ENCODE peak calls at places on chromosomes 4 and X, in seven cellular contexts. One of them, this sample, is unnamed.

GRCh38 chr4:150591284-150591874 is 9.4 kb downstream of the MAB21L2 start:
- DNase-seq in psoas muscle: no peak
- DNase-seq in PC-9: no peak
- DNase-seq in esophagus muscularis mucosa: no peak
- DNase-seq in IMR-90: no peak
- DNase-seq in lower lobe of right lung: no peak
- DNase-seq in cardiac muscle cell: peak
- DNase-seq in this sample: no peak

GRCh38 chr4:179867300-179867878 is 2375.8 kb upstream of the TENM3 start:
- DNase-seq in IMR-90: peak
- DNase-seq in psoas muscle: no peak
- DNase-seq in esophagus muscularis mucosa: no peak
- DNase-seq in PC-9: peak
- DNase-seq in cardiac muscle cell: peak
- DNase-seq in lower lobe of right lung: peak
- DNase-seq in this sample: no peak

GRCh38 chr4:1285151-1285789 is 4.4 kb upstream of the MAEA start:
- DNase-seq in PC-9: no peak
- DNase-seq in lower lobe of right lung: no peak
- DNase-seq in esophagus muscularis mucosa: no peak
- DNase-seq in psoas muscle: no peak
- DNase-seq in cardiac muscle cell: no peak
- DNase-seq in IMR-90: no peak
- DNase-seq in this sample: no peak

GRCh38 chrX:130049821-130050220 is 60.5 kb downstream of the ELF4 start:
- DNase-seq in PC-9: no peak
- DNase-seq in IMR-90: no peak
- DNase-seq in psoas muscle: peak
- DNase-seq in lower lobe of right lung: no peak
- DNase-seq in cardiac muscle cell: no peak
- DNase-seq in esophagus muscularis mucosa: no peak
- DNase-seq in this sample: no peak

GRCh38 chr4:84243685-84244084 is 255.4 kb downstream of the NKX6-1 start:
- DNase-seq in esophagus muscularis mucosa: no peak
- DNase-seq in lower lobe of right lung: no peak
- DNase-seq in IMR-90: no peak
- DNase-seq in psoas muscle: no peak
- DNase-seq in cardiac muscle cell: no peak
- DNase-seq in PC-9: no peak
- DNase-seq in this sample: no peak

GRCh38 chr4:38237139-38237538 is 276.9 kb downstream of the PTTG2 start:
- DNase-seq in esophagus muscularis mucosa: no peak
- DNase-seq in psoas muscle: no peak
- DNase-seq in IMR-90: peak
- DNase-seq in lower lobe of right lung: no peak
- DNase-seq in PC-9: peak
- DNase-seq in cardiac muscle cell: no peak
- DNase-seq in this sample: no peak

GRCh38 chr4:165131247-165131832 is 18.7 kb upstream of the TMEM192 start:
- DNase-seq in PC-9: peak
- DNase-seq in psoas muscle: no peak
- DNase-seq in esophagus muscularis mucosa: peak
- DNase-seq in cardiac muscle cell: peak
- DNase-seq in lower lobe of right lung: no peak
- DNase-seq in IMR-90: peak
- DNase-seq in this sample: peak

GRCh38 chr4:16192067-16192466 is 34.2 kb downstream of the TAPT1 start:
- DNase-seq in esophagus muscularis mucosa: no peak
- DNase-seq in psoas muscle: no peak
- DNase-seq in IMR-90: no peak
- DNase-seq in cardiac muscle cell: no peak
- DNase-seq in PC-9: no peak
- DNase-seq in lower lobe of right lung: no peak
- DNase-seq in this sample: no peak

GRCh38 chr4:112515278-112516075 is 503 bp downstream of the NEUROG2 start:
- DNase-seq in PC-9: peak
- DNase-seq in psoas muscle: no peak
- DNase-seq in lower lobe of right lung: no peak
- DNase-seq in IMR-90: no peak
- DNase-seq in cardiac muscle cell: peak
- DNase-seq in esophagus muscularis mucosa: no peak
- DNase-seq in this sample: no peak

GRCh38 chr4:2647403-2648158 is 108.6 kb downstream of the TNIP2 start:
- DNase-seq in esophagus muscularis mucosa: no peak
- DNase-seq in cardiac muscle cell: no peak
- DNase-seq in psoas muscle: no peak
- DNase-seq in lower lobe of right lung: peak
- DNase-seq in IMR-90: no peak
- DNase-seq in PC-9: no peak
- DNase-seq in this sample: no peak

GRCh38 chrX:129523076-129524055 is at the start of gene SMARCA1:
- DNase-seq in lower lobe of right lung: peak
- DNase-seq in cardiac muscle cell: peak
- DNase-seq in psoas muscle: peak
- DNase-seq in PC-9: peak
- DNase-seq in esophagus muscularis mucosa: no peak
- DNase-seq in IMR-90: peak
- DNase-seq in this sample: peak

GRCh38 chr4:24657768-24658617 is 73.6 kb upstream of the DHX15 start:
- DNase-seq in lower lobe of right lung: peak
- DNase-seq in esophagus muscularis mucosa: no peak
- DNase-seq in IMR-90: peak
- DNase-seq in psoas muscle: no peak
- DNase-seq in PC-9: peak
- DNase-seq in cardiac muscle cell: no peak
- DNase-seq in this sample: peak

GRCh38 chrX:90026730-90027129 is 105.0 kb downstream of the TGIF2LX start:
- DNase-seq in lower lobe of right lung: no peak
- DNase-seq in IMR-90: no peak
- DNase-seq in esophagus muscularis mucosa: no peak
- DNase-seq in psoas muscle: no peak
- DNase-seq in PC-9: no peak
- DNase-seq in cardiac muscle cell: no peak
- DNase-seq in this sample: no peak

GRCh38 chr4:37453004-37453360 is 208.4 kb downstream of the NWD2 start:
- DNase-seq in esophagus muscularis mucosa: no peak
- DNase-seq in psoas muscle: no peak
- DNase-seq in IMR-90: peak
- DNase-seq in cardiac muscle cell: peak
- DNase-seq in PC-9: peak
- DNase-seq in lower lobe of right lung: no peak
- DNase-seq in this sample: no peak

GRCh38 chr4:158203929-158204328 is 6.4 kb upstream of the TMEM144 start:
- DNase-seq in esophagus muscularis mucosa: no peak
- DNase-seq in psoas muscle: no peak
- DNase-seq in cardiac muscle cell: no peak
- DNase-seq in IMR-90: no peak
- DNase-seq in PC-9: no peak
- DNase-seq in lower lobe of right lung: no peak
- DNase-seq in this sample: no peak

GRCh38 chrX:85499400-85499799 is 119.9 kb upstream of the POF1B start:
- DNase-seq in IMR-90: no peak
- DNase-seq in psoas muscle: no peak
- DNase-seq in cardiac muscle cell: no peak
- DNase-seq in PC-9: no peak
- DNase-seq in lower lobe of right lung: no peak
- DNase-seq in esophagus muscularis mucosa: no peak
- DNase-seq in this sample: no peak

GRCh38 chr4:72205831-72206230 is 174.0 kb downstream of the NPFFR2 start:
- DNase-seq in cardiac muscle cell: no peak
- DNase-seq in psoas muscle: no peak
- DNase-seq in PC-9: peak
- DNase-seq in esophagus muscularis mucosa: no peak
- DNase-seq in lower lobe of right lung: no peak
- DNase-seq in IMR-90: no peak
- DNase-seq in this sample: no peak

GRCh38 chr4:76208005-76208765 is 5.4 kb downstream of the SCARB2 start:
- DNase-seq in lower lobe of right lung: peak
- DNase-seq in esophagus muscularis mucosa: peak
- DNase-seq in IMR-90: peak
- DNase-seq in cardiac muscle cell: no peak
- DNase-seq in psoas muscle: peak
- DNase-seq in PC-9: peak
- DNase-seq in this sample: peak

GRCh38 chr4:77219266-77219665 is 62.3 kb downstream of the CCNG2 start:
- DNase-seq in cardiac muscle cell: no peak
- DNase-seq in psoas muscle: no peak
- DNase-seq in lower lobe of right lung: no peak
- DNase-seq in PC-9: no peak
- DNase-seq in esophagus muscularis mucosa: no peak
- DNase-seq in IMR-90: no peak
- DNase-seq in this sample: no peak
- H3K27ac ChIP-seq in cardiac muscle cell: no peak
- H3K27ac ChIP-seq in psoas muscle: no peak
- H3K27ac ChIP-seq in lower lobe of right lung: no peak
- H3K27ac ChIP-seq in PC-9: no peak
- H3K27ac ChIP-seq in esophagus muscularis mucosa: no peak
- H3K27ac ChIP-seq in IMR-90: no peak
- H3K27ac ChIP-seq in this sample: no peak

GRCh38 chr4:47532658-47533057 is 47.6 kb downstream of the ATP10D start:
- DNase-seq in PC-9: no peak
- DNase-seq in lower lobe of right lung: no peak
- DNase-seq in esophagus muscularis mucosa: no peak
- DNase-seq in cardiac muscle cell: no peak
- DNase-seq in IMR-90: no peak
- DNase-seq in psoas muscle: no peak
- DNase-seq in this sample: no peak
- H3K27ac ChIP-seq in PC-9: peak
- H3K27ac ChIP-seq in lower lobe of right lung: peak
- H3K27ac ChIP-seq in esophagus muscularis mucosa: peak
- H3K27ac ChIP-seq in cardiac muscle cell: no peak
- H3K27ac ChIP-seq in IMR-90: no peak
- H3K27ac ChIP-seq in psoas muscle: no peak
- H3K27ac ChIP-seq in this sample: no peak

GRCh38 chr4:54061067-54061466 is 3.3 kb downstream of the CHIC2 start:
- DNase-seq in IMR-90: no peak
- DNase-seq in esophagus muscularis mucosa: no peak
- DNase-seq in lower lobe of right lung: no peak
- DNase-seq in PC-9: no peak
- DNase-seq in psoas muscle: no peak
- DNase-seq in cardiac muscle cell: no peak
- DNase-seq in this sample: no peak

GRCh38 chr4:54055494-54055893 is 8.9 kb downstream of the CHIC2 start:
- DNase-seq in psoas muscle: no peak
- DNase-seq in PC-9: no peak
- DNase-seq in esophagus muscularis mucosa: no peak
- DNase-seq in cardiac muscle cell: no peak
- DNase-seq in IMR-90: no peak
- DNase-seq in lower lobe of right lung: no peak
- DNase-seq in this sample: no peak

GRCh38 chr4:54056360-54056759 is 8.0 kb downstream of the CHIC2 start:
- DNase-seq in IMR-90: no peak
- DNase-seq in cardiac muscle cell: no peak
- DNase-seq in esophagus muscularis mucosa: no peak
- DNase-seq in PC-9: no peak
- DNase-seq in lower lobe of right lung: no peak
- DNase-seq in psoas muscle: no peak
- DNase-seq in this sample: no peak

GRCh38 chr4:54054501-54054900 is 9.9 kb downstream of the CHIC2 start:
- DNase-seq in psoas muscle: no peak
- DNase-seq in lower lobe of right lung: no peak
- DNase-seq in esophagus muscularis mucosa: no peak
- DNase-seq in PC-9: no peak
- DNase-seq in IMR-90: no peak
- DNase-seq in cardiac muscle cell: no peak
- DNase-seq in this sample: no peak

GRCh38 chr4:54058171-54058570 is 6.2 kb downstream of the CHIC2 start:
- DNase-seq in PC-9: no peak
- DNase-seq in IMR-90: no peak
- DNase-seq in esophagus muscularis mucosa: no peak
- DNase-seq in cardiac muscle cell: no peak
- DNase-seq in psoas muscle: no peak
- DNase-seq in lower lobe of right lung: no peak
- DNase-seq in this sample: no peak
- H3K27ac ChIP-seq in PC-9: no peak
- H3K27ac ChIP-seq in IMR-90: no peak
- H3K27ac ChIP-seq in esophagus muscularis mucosa: no peak
- H3K27ac ChIP-seq in cardiac muscle cell: no peak
- H3K27ac ChIP-seq in psoas muscle: no peak
- H3K27ac ChIP-seq in lower lobe of right lung: no peak
- H3K27ac ChIP-seq in this sample: no peak

DNA sequence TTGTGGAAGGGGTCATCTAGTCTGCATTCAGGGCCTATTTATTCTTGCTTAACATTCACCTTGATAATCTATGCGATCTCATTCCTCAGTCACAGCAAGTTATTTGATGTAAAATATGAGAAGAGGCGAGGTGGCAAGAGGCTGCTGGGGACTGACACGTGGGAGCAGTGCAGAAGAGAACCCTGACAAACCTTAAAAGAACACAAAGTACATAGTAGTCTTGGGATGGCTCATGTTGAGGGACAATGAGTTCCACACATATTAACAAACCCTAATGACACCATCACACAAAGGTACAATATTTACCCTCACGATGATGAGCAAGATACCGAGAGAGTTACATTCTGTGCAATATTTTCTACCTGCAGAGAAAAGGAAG is 57.5 kb downstream of the MAML3 start:
- DNase-seq in cardiac muscle cell: no peak
- DNase-seq in esophagus muscularis mucosa: peak
- DNase-seq in IMR-90: no peak
- DNase-seq in psoas muscle: no peak
- DNase-seq in lower lobe of right lung: no peak
- DNase-seq in PC-9: no peak
- DNase-seq in this sample: no peak
- H3K27ac ChIP-seq in cardiac muscle cell: peak
- H3K27ac ChIP-seq in esophagus muscularis mucosa: peak
- H3K27ac ChIP-seq in IMR-90: peak
- H3K27ac ChIP-seq in psoas muscle: peak
- H3K27ac ChIP-seq in lower lobe of right lung: peak
- H3K27ac ChIP-seq in PC-9: peak
- H3K27ac ChIP-seq in this sample: peak

DNA sequence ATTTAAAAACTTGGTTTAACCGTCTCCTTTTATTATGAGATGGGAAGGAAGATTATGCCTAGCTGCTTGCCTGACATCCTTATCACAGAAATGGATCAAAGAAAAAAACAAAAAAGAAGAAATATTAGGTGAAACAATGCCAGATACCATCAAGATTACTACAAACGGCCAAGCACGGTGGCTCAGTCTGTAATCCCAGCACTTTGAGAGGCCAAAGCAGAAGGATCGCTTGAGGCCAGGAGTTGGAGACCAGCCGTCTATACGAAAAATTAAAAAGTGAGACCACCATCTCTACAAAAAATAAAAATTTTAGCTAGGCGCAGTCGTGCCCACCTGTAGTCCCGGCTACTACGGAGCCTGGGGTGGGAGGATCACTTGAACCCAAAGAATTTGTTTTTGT is 2.3 kb downstream of the FRYL start:
- DNase-seq in PC-9: no peak
- DNase-seq in esophagus muscularis mucosa: no peak
- DNase-seq in IMR-90: no peak
- DNase-seq in lower lobe of right lung: no peak
- DNase-seq in psoas muscle: no peak
- DNase-seq in cardiac muscle cell: no peak
- DNase-seq in this sample: no peak
- H3K27ac ChIP-seq in PC-9: no peak
- H3K27ac ChIP-seq in esophagus muscularis mucosa: peak
- H3K27ac ChIP-seq in IMR-90: peak
- H3K27ac ChIP-seq in lower lobe of right lung: peak
- H3K27ac ChIP-seq in psoas muscle: peak
- H3K27ac ChIP-seq in cardiac muscle cell: peak
- H3K27ac ChIP-seq in this sample: peak

GRCh38 chrX:133726211-133726630 is 259.2 kb downstream of the GPC3 start:
- DNase-seq in esophagus muscularis mucosa: no peak
- DNase-seq in lower lobe of right lung: no peak
- DNase-seq in cardiac muscle cell: no peak
- DNase-seq in IMR-90: peak
- DNase-seq in psoas muscle: no peak
- DNase-seq in PC-9: peak
- DNase-seq in this sample: no peak
- H3K27ac ChIP-seq in esophagus muscularis mucosa: no peak
- H3K27ac ChIP-seq in lower lobe of right lung: no peak
- H3K27ac ChIP-seq in cardiac muscle cell: no peak
- H3K27ac ChIP-seq in IMR-90: no peak
- H3K27ac ChIP-seq in psoas muscle: no peak
- H3K27ac ChIP-seq in PC-9: peak
- H3K27ac ChIP-seq in this sample: no peak

This sample was measured in tibial nerve.